ENCODE peak calls at places on chromosomes 5 and 9, in four cellular contexts. X, P, U and H are unnamed samples.

GRCh38 chr9:83472221-83472665 is 66.0 kb downstream of the FRMD3 start:
- DNase-seq in X (no peak), P (no peak), U (no peak), H (no peak)

GRCh38 chr5:138753794-138754698 is 821 bp downstream of the CTNNA1 start:
- DNase-seq in X (peak), P (peak), U (peak), H (peak)

GRCh38 chr9:31394040-31394473 is 990.4 kb upstream of the ACO1 start:
- DNase-seq in X (no peak), P (no peak), U (no peak), H (no peak)

GRCh38 chr9:119959846-119960545 is 590.8 kb upstream of the BRINP1 start:
- DNase-seq in X (no peak), P (no peak), U (no peak), H (no peak)

GRCh38 chr5:113510836-113511451 is 2.5 kb upstream of the YTHDC2 start:
- DNase-seq in X (no peak), P (no peak), U (no peak), H (no peak)

GRCh38 chr5:145536133-145536532 is 299.0 kb downstream of the PRELID2 start:
- DNase-seq in X (no peak), P (no peak), U (no peak), H (no peak)

GRCh38 chr9:91116226-91116625 is 245.5 kb downstream of the AUH start:
- DNase-seq in X (no peak), P (no peak), U (no peak), H (no peak)

GRCh38 chr9:6968271-6968670 is 210.5 kb downstream of the KDM4C start:
- DNase-seq in X (no peak), P (no peak), U (no peak), H (no peak)

GRCh38 chr9:130461218-130461630 is 16.5 kb downstream of the ASS1 start:
- DNase-seq in X (peak), P (peak), U (peak), H (peak)

GRCh38 chr5:15354011-15354410 is 146.0 kb upstream of the FBXL7 start:
- DNase-seq in X (no peak), P (no peak), U (no peak), H (no peak)

GRCh38 chr5:57598756-57599155 is 116.1 kb upstream of the ACTBL2 start:
- DNase-seq in X (no peak), P (no peak), U (no peak), H (no peak)

GRCh38 chr5:150783422-150783928 is 4.9 kb downstream of the SMIM3 start:
- DNase-seq in X (peak), P (no peak), U (peak), H (peak)

GRCh38 chr9:80699551-80699998 is 989.8 kb downstream of the TLE1 start:
- DNase-seq in X (no peak), P (no peak), U (no peak), H (no peak)

GRCh38 chr5:178236685-178237084 is 4.1 kb upstream of the PHYKPL start:
- DNase-seq in X (no peak), P (no peak), U (no peak), H (peak)

GRCh38 chr9:129146441-129146933 is 31.6 kb downstream of the IER5L start:
- DNase-seq in X (no peak), P (no peak), U (no peak), H (peak)

GRCh38 chr9:36154213-36154952 is 14.8 kb upstream of the CCIN start:
- DNase-seq in X (no peak), P (peak), U (no peak), H (peak)